ENCODE peak calls at places on chromosomes 11 and 22, in four cellular contexts. T, I, A and S are unnamed samples. For H3K4me1, the result is how much of the 10 kb centered on the place peaks cover.

GRCh38 chr11:116578971-116579687 is 193.7 kb downstream of the BUD13 start:
- DNase-seq in T (peak), I (no peak), A (no peak), S (no peak)

GRCh38 chr11:45079943-45080719 is 66.3 kb upstream of the PRDM11 start:
- DNase-seq in T (no peak), I (peak), A (no peak), S (peak)

GRCh38 chr22:17890245-17890671 is 116.0 kb upstream of the BID start:
- DNase-seq in T (no peak), I (no peak), A (no peak), S (peak)

GRCh38 chr11:119759747-119760412 is 30.9 kb upstream of the NECTIN1 start:
- DNase-seq in T (no peak), I (no peak), A (no peak), S (no peak)

GRCh38 chr11:18236664-18237356 is at the start of gene SAA4:
- DNase-seq in T (no peak), I (no peak), A (no peak), S (no peak)

GRCh38 chr11:18329196-18329870 is 7.0 kb downstream of the GTF2H1 start:
- DNase-seq in T (no peak), I (no peak), A (no peak), S (no peak)

GRCh38 chr11:128235958-128236357 is 351.4 kb downstream of the ETS1 start:
- DNase-seq in T (peak), I (no peak), A (no peak), S (no peak)

GRCh38 chr11:119759324-119759723 is 30.3 kb upstream of the NECTIN1 start:
- DNase-seq in T (no peak), I (no peak), A (no peak), S (no peak)

GRCh38 chr11:115242982-115243381 is 261.2 kb downstream of the CADM1 start:
- DNase-seq in T (no peak), I (no peak), A (no peak), S (no peak)

GRCh38 chr22:39723899-39724351 is 153.4 kb downstream of the CACNA1I start:
- DNase-seq in T (no peak), I (no peak), A (no peak), S (peak)

GRCh38 chr22:40511604-40512003 is 124.9 kb downstream of the MRTFA start:
- DNase-seq in T (no peak), I (no peak), A (no peak), S (no peak)

DNA sequence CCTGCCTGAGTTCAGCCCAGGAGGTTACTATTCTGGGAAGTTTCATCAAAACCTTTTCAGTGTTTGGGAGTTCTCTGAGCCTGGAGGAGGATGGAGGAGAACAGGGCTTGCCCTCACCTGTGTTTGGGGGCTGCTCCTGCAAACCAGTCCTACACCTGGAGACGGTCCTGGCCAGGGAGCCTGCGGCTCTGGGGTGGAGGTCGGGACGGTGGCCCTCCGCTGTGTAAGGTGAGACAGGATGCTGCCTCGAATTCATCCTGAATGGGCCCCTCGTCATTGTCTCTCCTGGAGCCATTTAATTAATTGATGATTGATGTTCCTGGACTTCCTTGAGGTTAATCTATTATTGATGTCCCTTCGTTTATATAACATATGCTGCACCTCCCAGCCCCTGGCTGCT is 6.3 kb downstream of the DAGLA start:
- DNase-seq in T (no peak), I (no peak), A (no peak), S (no peak)
- H3K4me1 ChIP-seq in T (under half), I (under half), A (under half), S (under half)

GRCh38 chr11:96063886-96064285 is 140.0 kb upstream of the MTMR2 start:
- DNase-seq in T (no peak), I (no peak), A (no peak), S (no peak)

GRCh38 chr11:96065379-96065778 is 141.5 kb upstream of the MTMR2 start:
- DNase-seq in T (no peak), I (no peak), A (no peak), S (no peak)

GRCh38 chr11:96061094-96061493 is 137.2 kb upstream of the MTMR2 start:
- DNase-seq in T (no peak), I (no peak), A (no peak), S (no peak)

GRCh38 chr11:96063053-96063452 is 139.1 kb upstream of the MTMR2 start:
- DNase-seq in T (no peak), I (no peak), A (no peak), S (no peak)

GRCh38 chr11:96061730-96062524 is 138.0 kb upstream of the MTMR2 start:
- DNase-seq in T (no peak), I (no peak), A (no peak), S (no peak)
- H3K4me3 ChIP-seq in T (no peak), I (no peak), A (no peak), S (no peak)

DNA sequence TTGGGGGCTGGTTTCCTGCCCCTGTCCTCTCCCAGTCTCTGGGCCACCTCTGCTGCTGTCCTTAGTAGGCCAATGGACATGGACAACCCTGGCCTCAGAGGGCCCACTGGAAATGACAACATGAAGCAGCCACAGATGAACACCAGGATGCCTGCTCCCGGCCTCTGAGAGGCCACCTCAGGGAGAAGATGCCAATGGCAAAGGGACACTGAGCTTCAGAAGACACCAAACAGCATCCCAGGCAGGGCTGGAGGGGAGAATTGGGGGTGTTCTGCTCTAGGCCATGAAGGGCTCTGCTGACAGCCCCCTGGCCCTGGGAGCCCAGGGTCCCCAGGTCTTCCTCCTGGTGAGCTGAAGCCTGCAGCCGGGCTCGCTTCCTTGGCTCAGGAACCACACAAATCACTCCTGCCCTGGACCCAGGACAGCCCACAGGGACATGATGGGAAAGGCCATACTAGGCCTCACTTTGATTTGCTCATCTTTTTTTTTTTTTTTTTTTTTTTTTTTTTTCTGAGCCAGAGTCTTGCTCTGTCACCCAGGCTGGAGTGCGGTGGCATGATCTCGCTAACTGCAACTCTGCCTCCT is 45.3 kb downstream of the TPBGL start:
- DNase-seq in T (no peak), I (no peak), A (no peak), S (no peak)
- H3K4me1 ChIP-seq in T (under half), I (under half), A (under half), S (under half)

GRCh38 chr22:46213052-46213451 is 37.0 kb downstream of the CDPF1 start:
- DNase-seq in T (no peak), I (no peak), A (no peak), S (no peak)

GRCh38 chr22:46212195-46212594 is 37.9 kb downstream of the CDPF1 start:
- DNase-seq in T (no peak), I (no peak), A (no peak), S (no peak)

GRCh38 chr22:46214616-46215015 is 35.5 kb downstream of the CDPF1 start:
- DNase-seq in T (no peak), I (no peak), A (no peak), S (no peak)

GRCh38 chr22:46214149-46214548 is 35.9 kb downstream of the CDPF1 start:
- DNase-seq in T (no peak), I (no peak), A (no peak), S (no peak)

GRCh38 chr22:46209262-46209661 is 40.8 kb downstream of the CDPF1 start:
- DNase-seq in T (no peak), I (no peak), A (no peak), S (no peak)
- H3K4me3 ChIP-seq in T (no peak), I (no peak), A (no peak), S (no peak)

GRCh38 chr22:28143206-28143605 is 224.2 kb upstream of the PITPNB start:
- DNase-seq in T (no peak), I (no peak), A (no peak), S (no peak)
- H3K4me1 ChIP-seq in T (under half), I (under half), A (under half), S (under half)

GRCh38 chr11:773425-773824 is 3.9 kb downstream of the GATD1 start:
- DNase-seq in T (no peak), I (no peak), A (no peak), S (no peak)

GRCh38 chr11:776459-777287 is 614 bp downstream of the GATD1 start:
- DNase-seq in T (peak), I (no peak), A (no peak), S (peak)

GRCh38 chr11:772429-773390 is 4.6 kb downstream of the GATD1 start:
- DNase-seq in T (no peak), I (no peak), A (no peak), S (no peak)

GRCh38 chr11:773830-774229 is 3.5 kb downstream of the GATD1 start:
- DNase-seq in T (no peak), I (no peak), A (no peak), S (no peak)

GRCh38 chr11:774873-775592 is 2.3 kb downstream of the GATD1 start:
- DNase-seq in T (no peak), I (no peak), A (no peak), S (peak)
- H3K4me3 ChIP-seq in T (no peak), I (no peak), A (no peak), S (no peak)

GRCh38 chr11:114075891-114076441 is 16.5 kb downstream of the ZBTB16 start:
- DNase-seq in T (peak), I (peak), A (no peak), S (peak)
- H3K4me1 ChIP-seq in T (under half), I (half or more), A (half or more), S (under half)

GRCh38 chr11:63920870-63921417 is 4.0 kb upstream of the RCOR2 start:
- DNase-seq in T (no peak), I (peak), A (no peak), S (no peak)
- H3K4me3 ChIP-seq in T (no peak), I (no peak), A (no peak), S (no peak)

GRCh38 chr11:68498313-68498712 is 37.8 kb downstream of the PPP6R3 start:
- DNase-seq in T (no peak), I (no peak), A (no peak), S (no peak)

GRCh38 chr11:68497761-68498160 is 37.2 kb downstream of the PPP6R3 start:
- DNase-seq in T (no peak), I (no peak), A (no peak), S (no peak)

GRCh38 chr11:68498903-68499883 is 38.6 kb downstream of the PPP6R3 start:
- DNase-seq in T (no peak), I (no peak), A (no peak), S (no peak)

GRCh38 chr11:68495872-68496271 is 35.3 kb downstream of the PPP6R3 start:
- DNase-seq in T (no peak), I (no peak), A (no peak), S (no peak)

GRCh38 chr11:68495330-68495729 is 34.8 kb downstream of the PPP6R3 start:
- DNase-seq in T (no peak), I (no peak), A (no peak), S (no peak)
- H3K4me1 ChIP-seq in T (under half), I (half or more), A (under half), S (under half)